ENCODE peak calls at places on chromosomes 13 and 19, in six cellular contexts. J is endothelial cell of umbilical vein, D is fibroblast of lung, F is GM23338, X is GM23248, U is IMR-90. C is an unnamed sample.

GRCh38 chr13:98476538-98476966 is 100.4 kb downstream of the STK24 start:
- DNase-seq in J (peak; percentile 82), D (peak; percentile 77), F (peak; percentile 45), X (peak; percentile 95), U (peak; percentile 92), C (peak; percentile 94)

GRCh38 chr19:34120846-34121639 is 51.3 kb upstream of the LSM14A start:
- DNase-seq in J (peak; percentile 65), D (peak; percentile 67), F (peak; percentile 77), X (peak; percentile 62), U (peak; percentile 52), C (peak; percentile 16)

GRCh38 chr19:54201172-54201701 is 579 bp downstream of the RPS9 start:
- DNase-seq in J (no peak), D (no peak), F (no peak), X (no peak), U (no peak), C (no peak)

GRCh38 chr19:41753159-41753558 is 2.2 kb upstream of the CEACAM6 start:
- DNase-seq in J (peak; percentile 18), D (peak; percentile 3), F (peak; percentile 85), X (peak; percentile 52), U (no peak), C (no peak)

GRCh38 chr13:43023244-43023931 is at the start of gene DNAJC15:
- DNase-seq in J (peak; percentile 91), D (peak; percentile 89), F (peak; percentile 91), X (peak; percentile 94), U (peak; percentile 83), C (peak; percentile 75)

GRCh38 chr13:42926555-42926954 is 65.5 kb downstream of the EPSTI1 start:
- DNase-seq in J (peak; percentile 2), D (peak; percentile 12), F (no peak), X (peak; percentile 2), U (no peak), C (no peak)

GRCh38 chr19:29664753-29665214 is 477 bp upstream of the PLEKHF1 start:
- DNase-seq in J (no peak), D (no peak), F (no peak), X (no peak), U (no peak), C (no peak)

GRCh38 chr19:39111593-39112199 is 13.9 kb upstream of the PAK4 start:
- DNase-seq in J (no peak), D (no peak), F (no peak), X (no peak), U (no peak), C (no peak)

GRCh38 chr13:113648218-113648615 is 9.8 kb downstream of the ATP4B start:
- DNase-seq in J (no peak), D (no peak), F (no peak), X (no peak), U (no peak), C (no peak)

GRCh38 chr13:33260168-33261098 is 25.1 kb downstream of the STARD13 start:
- DNase-seq in J (no peak), D (peak; percentile 76), F (no peak), X (peak; percentile 29), U (peak; percentile 70), C (no peak)

GRCh38 chr13:109657395-109657794 is 129.0 kb downstream of the IRS2 start:
- DNase-seq in J (no peak), D (no peak), F (no peak), X (no peak), U (no peak), C (no peak)

GRCh38 chr13:108993346-108993745 is 363.9 kb downstream of the MYO16 start:
- DNase-seq in J (no peak), D (peak; percentile 45), F (no peak), X (peak; percentile 54), U (peak; percentile 74), C (peak; percentile 23)

GRCh38 chr13:101979825-101980224 is 422.0 kb downstream of the FGF14 start:
- DNase-seq in J (no peak), D (no peak), F (no peak), X (no peak), U (no peak), C (no peak)

GRCh38 chr19:33024398-33024797 is 40.3 kb downstream of the RHPN2 start:
- DNase-seq in J (no peak), D (no peak), F (no peak), X (no peak), U (no peak), C (no peak)

GRCh38 chr19:41595258-41595889 is 19.4 kb downstream of the CEACAM21 start:
- DNase-seq in J (peak; percentile 95), D (peak; percentile 79), F (peak; percentile 82), X (peak; percentile 89), U (peak; percentile 74), C (peak; percentile 54)

GRCh38 chr19:57357406-57357805 is 5.9 kb upstream of the TRAPPC2B start:
- DNase-seq in J (no peak), D (no peak), F (no peak), X (no peak), U (no peak), C (no peak)

GRCh38 chr13:23898101-23898500 is 799 bp upstream of the C1QTNF9B start:
- DNase-seq in J (no peak), D (peak; percentile 97), F (no peak), X (peak; percentile 86), U (peak; percentile 98), C (peak; percentile 77)

GRCh38 chr13:48879854-48880253 is 95.9 kb upstream of the FNDC3A start:
- DNase-seq in J (no peak), D (no peak), F (no peak), X (no peak), U (no peak), C (no peak)

GRCh38 chr13:19069684-19070397 is 111.8 kb downstream of the TUBA3C start:
- DNase-seq in J (no peak), D (no peak), F (no peak), X (no peak), U (no peak), C (no peak)

GRCh38 chr13:87084192-87084591 is 587.0 kb upstream of the SLITRK5 start:
- DNase-seq in J (no peak), D (no peak), F (peak; percentile 9), X (no peak), U (no peak), C (no peak)

GRCh38 chr13:39866722-39867121 is 211.3 kb downstream of the COG6 start:
- DNase-seq in J (no peak), D (no peak), F (no peak), X (no peak), U (no peak), C (no peak)

GRCh38 chr13:113843864-113844556 is 19.9 kb downstream of the GAS6 start:
- DNase-seq in J (no peak), D (no peak), F (peak; percentile 45), X (no peak), U (no peak), C (no peak)

GRCh38 chr13:75217949-75218348 is 264.0 kb downstream of the TBC1D4 start:
- DNase-seq in J (no peak), D (peak; percentile 28), F (no peak), X (peak; percentile 57), U (peak; percentile 4), C (peak; percentile 77)

GRCh38 chr19:7868671-7869452 is 5.3 kb downstream of the PRR36 start:
- DNase-seq in J (peak; percentile 65), D (peak; percentile 44), F (peak; percentile 97), X (peak; percentile 72), U (peak; percentile 44), C (no peak)

GRCh38 chr19:11659612-11660011 is 62.3 kb downstream of the ZNF627 start:
- DNase-seq in J (no peak), D (no peak), F (peak; percentile 46), X (peak; percentile 36), U (peak; percentile 12), C (no peak)

GRCh38 chr13:75153834-75154233 is 328.1 kb downstream of the TBC1D4 start:
- DNase-seq in J (no peak), D (peak; percentile 44), F (no peak), X (peak; percentile 66), U (no peak), C (peak; percentile 18)

GRCh38 chr19:46299004-46299509 is 2.2 kb downstream of the HIF3A start:
- DNase-seq in J (peak; percentile 95), D (peak; percentile 96), F (no peak), X (peak; percentile 88), U (peak; percentile 50), C (peak; percentile 41)

GRCh38 chr13:29499766-29500165 is 95.7 kb downstream of the SLC7A1 start:
- DNase-seq in J (no peak), D (no peak), F (no peak), X (no peak), U (no peak), C (no peak)

GRCh38 chr13:93577105-93577504 is 350.5 kb downstream of the GPC6 start:
- DNase-seq in J (no peak), D (no peak), F (no peak), X (no peak), U (no peak), C (no peak)

GRCh38 chr13:112807653-112808376 is 118.0 kb downstream of the ATP11A start:
- DNase-seq in J (no peak), D (no peak), F (no peak), X (no peak), U (no peak), C (no peak)

GRCh38 chr13:25965596-25965995 is 86.2 kb downstream of the SHISA2 start:
- DNase-seq in J (peak; percentile 70), D (no peak), F (no peak), X (no peak), U (no peak), C (no peak)

GRCh38 chr19:588093-588742 is 1.5 kb upstream of the HCN2 start:
- DNase-seq in J (peak; percentile 59), D (peak; percentile 77), F (peak; percentile 92), X (peak; percentile 92), U (peak; percentile 72), C (no peak)
- H4K20me1 ChIP-seq in J (no peaks in the 10 kb centered on the region), D (no peaks in the 10 kb centered on the region), F (peaks cover 4% of the 10 kb centered on the region), X (no peaks in the 10 kb centered on the region), U (peaks cover 49% of the 10 kb centered on the region), C (peaks cover 56% of the 10 kb centered on the region)

GRCh38 chr19:1856698-1857603 is 6.4 kb downstream of the KLF16 start:
- DNase-seq in J (peak; percentile 76), D (peak; percentile 75), F (peak; percentile 87), X (peak; percentile 96), U (peak; percentile 70), C (peak; percentile 54)
- H4K20me1 ChIP-seq in J (no peaks in the 10 kb centered on the region), D (no peaks in the 10 kb centered on the region), F (peaks cover 21% of the 10 kb centered on the region), X (no peaks in the 10 kb centered on the region), U (peaks cover 84% of the 10 kb centered on the region), C (peaks cover 89% of the 10 kb centered on the region)

DNA sequence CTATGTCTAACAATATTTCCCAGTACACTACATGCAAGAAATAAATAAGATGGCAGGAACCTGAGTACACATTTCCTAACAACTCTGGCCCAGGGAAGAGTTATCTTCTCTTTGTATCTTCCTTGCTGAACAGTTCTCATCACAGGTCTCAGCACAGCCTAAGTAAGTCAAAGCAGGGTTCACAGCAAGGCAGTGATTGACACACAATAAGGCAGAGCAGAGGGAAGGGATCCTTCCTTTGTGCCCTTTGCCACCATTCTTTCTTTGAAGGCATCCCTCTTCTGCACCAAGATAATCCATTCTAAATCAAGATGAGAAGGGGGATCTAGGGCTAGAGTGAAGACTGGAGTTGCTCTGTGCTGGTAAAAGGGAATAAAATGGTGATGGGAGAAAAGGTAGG is 73.4 kb upstream of the TRPC4 start:
- DNase-seq in J (no peak), D (no peak), F (no peak), X (no peak), U (no peak), C (no peak)
- H4K20me1 ChIP-seq in J (no peaks in the 10 kb centered on the region), D (no peaks in the 10 kb centered on the region), F (no peaks in the 10 kb centered on the region), X (no peaks in the 10 kb centered on the region), U (no peaks in the 10 kb centered on the region), C (no peaks in the 10 kb centered on the region)

DNA sequence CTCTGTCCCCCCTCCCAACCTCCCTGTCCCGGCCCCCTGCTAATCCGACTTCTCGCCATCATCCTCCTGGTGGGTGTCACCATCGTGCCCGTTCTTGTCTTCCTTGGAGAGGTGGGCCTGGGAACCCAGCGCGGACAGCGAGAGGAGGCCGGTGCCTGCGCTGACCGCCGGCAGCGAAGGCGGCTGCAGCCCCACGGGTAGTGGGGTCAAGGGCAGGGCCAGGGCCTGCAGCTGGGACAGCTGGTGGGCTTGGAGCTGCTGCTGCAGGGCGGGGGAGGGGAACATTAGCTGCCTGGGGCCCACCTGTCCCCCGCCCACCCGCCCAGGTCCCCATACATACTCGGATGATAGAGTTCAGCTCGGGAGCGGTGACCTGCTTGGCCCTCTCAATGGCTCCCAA is 8.5 kb downstream of the TLE5 start:
- DNase-seq in J (no peak), D (no peak), F (no peak), X (no peak), U (no peak), C (no peak)
- H4K20me1 ChIP-seq in J (no peaks in the 10 kb centered on the region), D (no peaks in the 10 kb centered on the region), F (no peaks in the 10 kb centered on the region), X (peaks cover 4% of the 10 kb centered on the region), U (peaks cover 43% of the 10 kb centered on the region), C (peaks cover 50% of the 10 kb centered on the region)

C was measured in astrocyte.